ENCODE peak calls at places on chromosomes 4 and X, in eight cellular contexts. One of them, this sample, is unnamed.

GRCh38 chrX:3811331-3812311 is 98.2 kb upstream of the PRKX start:
- DNase-seq in AG09309: no peak
- DNase-seq in esophagus squamous epithelium: no peak
- DNase-seq in ascending aorta: no peak
- DNase-seq in progenitor cell of endocrine pancreas: no peak
- DNase-seq in CD8-positive, alpha-beta T cell: no peak
- DNase-seq in RWPE1: no peak
- DNase-seq in astrocyte of the cerebellum: no peak
- DNase-seq in this sample: peak; percentile 64

GRCh38 chr4:180391613-180392012 is 1851.6 kb upstream of the TENM3 start:
- DNase-seq in AG09309: no peak
- DNase-seq in esophagus squamous epithelium: no peak
- DNase-seq in ascending aorta: no peak
- DNase-seq in progenitor cell of endocrine pancreas: no peak
- DNase-seq in CD8-positive, alpha-beta T cell: no peak
- DNase-seq in RWPE1: no peak
- DNase-seq in astrocyte of the cerebellum: no peak
- DNase-seq in this sample: no peak

GRCh38 chr4:184755278-184755677 is 21.4 kb upstream of the CENPU start:
- DNase-seq in AG09309: no peak
- DNase-seq in esophagus squamous epithelium: no peak
- DNase-seq in ascending aorta: no peak
- DNase-seq in progenitor cell of endocrine pancreas: no peak
- DNase-seq in CD8-positive, alpha-beta T cell: no peak
- DNase-seq in RWPE1: peak; percentile 77
- DNase-seq in astrocyte of the cerebellum: peak; percentile 16
- DNase-seq in this sample: no peak

GRCh38 chrX:20372533-20372932 is 105.8 kb upstream of the RPS6KA3 start:
- DNase-seq in AG09309: no peak
- DNase-seq in esophagus squamous epithelium: no peak
- DNase-seq in ascending aorta: no peak
- DNase-seq in progenitor cell of endocrine pancreas: no peak
- DNase-seq in CD8-positive, alpha-beta T cell: no peak
- DNase-seq in RWPE1: peak; percentile 18
- DNase-seq in astrocyte of the cerebellum: no peak
- DNase-seq in this sample: no peak

GRCh38 chr4:69308634-69309033 is 28.4 kb downstream of the UGT2B28 start:
- DNase-seq in AG09309: no peak
- DNase-seq in esophagus squamous epithelium: no peak
- DNase-seq in ascending aorta: no peak
- DNase-seq in progenitor cell of endocrine pancreas: no peak
- DNase-seq in CD8-positive, alpha-beta T cell: no peak
- DNase-seq in RWPE1: no peak
- DNase-seq in astrocyte of the cerebellum: no peak
- DNase-seq in this sample: no peak

GRCh38 chrX:50700921-50701320 is 113.1 kb downstream of the SHROOM4 start:
- DNase-seq in AG09309: no peak
- DNase-seq in esophagus squamous epithelium: no peak
- DNase-seq in ascending aorta: no peak
- DNase-seq in progenitor cell of endocrine pancreas: no peak
- DNase-seq in CD8-positive, alpha-beta T cell: no peak
- DNase-seq in RWPE1: no peak
- DNase-seq in astrocyte of the cerebellum: no peak
- DNase-seq in this sample: no peak

GRCh38 chr4:81845273-81845672 is 373.6 kb upstream of the RASGEF1B start:
- DNase-seq in AG09309: no peak
- DNase-seq in esophagus squamous epithelium: no peak
- DNase-seq in ascending aorta: no peak
- DNase-seq in progenitor cell of endocrine pancreas: no peak
- DNase-seq in CD8-positive, alpha-beta T cell: no peak
- DNase-seq in RWPE1: no peak
- DNase-seq in astrocyte of the cerebellum: no peak
- DNase-seq in this sample: no peak

GRCh38 chrX:118228041-118228440 is 111.4 kb upstream of the KLHL13 start:
- DNase-seq in AG09309: no peak
- DNase-seq in esophagus squamous epithelium: no peak
- DNase-seq in ascending aorta: no peak
- DNase-seq in progenitor cell of endocrine pancreas: no peak
- DNase-seq in CD8-positive, alpha-beta T cell: no peak
- DNase-seq in RWPE1: no peak
- DNase-seq in astrocyte of the cerebellum: no peak
- DNase-seq in this sample: no peak

GRCh38 chrX:38768079-38768478 is 33.2 kb upstream of the MID1IP1 start:
- DNase-seq in AG09309: no peak
- DNase-seq in esophagus squamous epithelium: no peak
- DNase-seq in ascending aorta: no peak
- DNase-seq in progenitor cell of endocrine pancreas: no peak
- DNase-seq in CD8-positive, alpha-beta T cell: no peak
- DNase-seq in RWPE1: peak; percentile 13
- DNase-seq in astrocyte of the cerebellum: peak; percentile 12
- DNase-seq in this sample: peak; percentile 18

GRCh38 chr4:157115613-157116340 is 39.8 kb downstream of the GLRB start:
- DNase-seq in AG09309: peak; percentile 41
- DNase-seq in esophagus squamous epithelium: no peak
- DNase-seq in ascending aorta: no peak
- DNase-seq in progenitor cell of endocrine pancreas: no peak
- DNase-seq in CD8-positive, alpha-beta T cell: no peak
- DNase-seq in RWPE1: peak; percentile 36
- DNase-seq in astrocyte of the cerebellum: peak; percentile 55
- DNase-seq in this sample: no peak

GRCh38 chr4:152385551-152385950 is 150.3 kb downstream of the FBXW7 start:
- DNase-seq in AG09309: no peak
- DNase-seq in esophagus squamous epithelium: no peak
- DNase-seq in ascending aorta: no peak
- DNase-seq in progenitor cell of endocrine pancreas: no peak
- DNase-seq in CD8-positive, alpha-beta T cell: no peak
- DNase-seq in RWPE1: peak; percentile 9
- DNase-seq in astrocyte of the cerebellum: no peak
- DNase-seq in this sample: no peak

GRCh38 chrX:13689519-13690211 is 737 bp downstream of the RAB9A start:
- DNase-seq in AG09309: no peak
- DNase-seq in esophagus squamous epithelium: no peak
- DNase-seq in ascending aorta: no peak
- DNase-seq in progenitor cell of endocrine pancreas: no peak
- DNase-seq in CD8-positive, alpha-beta T cell: no peak
- DNase-seq in RWPE1: no peak
- DNase-seq in astrocyte of the cerebellum: no peak
- DNase-seq in this sample: no peak

GRCh38 chrX:118534716-118535493 is 39.3 kb downstream of the DOCK11 start:
- DNase-seq in AG09309: no peak
- DNase-seq in esophagus squamous epithelium: no peak
- DNase-seq in ascending aorta: no peak
- DNase-seq in progenitor cell of endocrine pancreas: no peak
- DNase-seq in CD8-positive, alpha-beta T cell: no peak
- DNase-seq in RWPE1: no peak
- DNase-seq in astrocyte of the cerebellum: peak; percentile 55
- DNase-seq in this sample: no peak

GRCh38 chr4:173404296-173404865 is 5.5 kb upstream of the SCRG1 start:
- DNase-seq in AG09309: no peak
- DNase-seq in esophagus squamous epithelium: no peak
- DNase-seq in ascending aorta: no peak
- DNase-seq in progenitor cell of endocrine pancreas: no peak
- DNase-seq in CD8-positive, alpha-beta T cell: no peak
- DNase-seq in RWPE1: no peak
- DNase-seq in astrocyte of the cerebellum: no peak
- DNase-seq in this sample: no peak

DNA sequence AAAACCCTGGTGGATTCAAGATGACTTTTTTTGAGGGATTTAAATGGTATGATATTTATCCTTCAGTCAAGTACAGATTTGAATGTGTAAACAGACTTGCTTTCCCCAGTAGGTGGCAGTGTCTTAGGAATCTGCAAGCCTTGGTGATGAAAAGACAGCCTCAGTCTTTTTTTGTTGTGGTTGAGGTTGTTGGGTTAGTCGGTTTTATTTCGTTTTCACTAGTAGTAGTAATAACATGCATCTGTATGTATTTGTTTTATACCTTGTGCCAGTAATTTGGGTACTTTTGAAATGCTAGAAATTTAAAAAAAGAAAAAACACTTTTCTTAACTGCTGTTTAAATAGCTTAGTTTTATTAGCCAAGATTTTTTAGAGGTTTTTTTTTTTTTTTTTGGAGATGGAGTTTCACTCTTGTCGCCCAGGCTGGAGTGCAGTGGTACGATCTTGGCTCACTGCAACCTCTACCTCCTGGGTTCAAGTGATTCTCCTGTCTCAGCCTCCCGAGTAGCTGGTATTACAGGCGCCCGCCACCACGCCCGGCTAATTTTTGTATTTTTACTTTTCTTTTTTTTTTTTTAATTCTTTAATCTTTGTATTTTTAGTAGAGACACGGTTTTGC is 39.2 kb downstream of the COPS4 start:
- DNase-seq in AG09309: peak; percentile 79
- DNase-seq in esophagus squamous epithelium: no peak
- DNase-seq in ascending aorta: no peak
- DNase-seq in progenitor cell of endocrine pancreas: no peak
- DNase-seq in CD8-positive, alpha-beta T cell: peak; percentile 61
- DNase-seq in RWPE1: peak; percentile 45
- DNase-seq in astrocyte of the cerebellum: peak; percentile 79
- DNase-seq in this sample: peak; percentile 76
- TF ChIP-seq CTCF in AG09309: peak; percentile 77
- TF ChIP-seq CTCF in esophagus squamous epithelium: peak; percentile 78
- TF ChIP-seq CTCF in ascending aorta: peak; percentile 50
- TF ChIP-seq CTCF in progenitor cell of endocrine pancreas: peak; percentile 79
- TF ChIP-seq CTCF in CD8-positive, alpha-beta T cell: peak; percentile 83
- TF ChIP-seq CTCF in RWPE1: peak; percentile 74
- TF ChIP-seq CTCF in astrocyte of the cerebellum: peak; percentile 72
- TF ChIP-seq CTCF in this sample: peak; percentile 63

DNA sequence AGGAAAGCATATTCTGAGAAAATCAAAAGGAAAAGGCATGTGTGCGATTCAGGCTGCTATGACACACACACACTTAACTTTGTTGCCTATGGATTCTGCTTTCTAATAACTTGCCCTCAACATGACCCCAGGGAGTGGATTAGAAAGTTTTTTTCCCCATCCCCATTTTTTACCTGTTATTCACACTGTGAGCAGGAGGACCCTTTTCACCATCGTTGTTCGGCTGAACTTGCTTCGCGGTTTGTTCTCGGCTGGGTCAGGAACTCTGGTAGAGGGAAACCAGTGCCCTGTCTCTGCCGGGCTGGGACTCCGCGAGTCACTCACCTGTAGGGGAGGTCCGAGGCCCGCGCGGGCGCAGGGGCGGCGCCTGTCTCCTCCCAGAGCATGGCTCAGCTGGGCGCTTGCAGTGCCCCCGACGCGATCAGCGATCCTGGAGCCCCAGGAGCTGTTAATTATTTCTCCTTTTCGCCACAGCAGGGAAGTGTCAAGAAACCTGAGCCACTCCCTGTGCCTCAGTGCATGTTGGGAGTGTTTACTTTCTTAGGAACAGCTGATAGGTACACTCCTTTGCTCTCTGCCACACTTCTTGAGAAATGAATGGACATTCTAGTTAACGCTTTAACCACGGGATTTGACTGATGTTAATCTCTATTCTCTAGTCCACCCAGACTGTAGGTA is at the start of gene RASSF6:
- DNase-seq in AG09309: no peak
- DNase-seq in esophagus squamous epithelium: no peak
- DNase-seq in ascending aorta: no peak
- DNase-seq in progenitor cell of endocrine pancreas: peak; percentile 79
- DNase-seq in CD8-positive, alpha-beta T cell: no peak
- DNase-seq in RWPE1: peak; percentile 65
- DNase-seq in astrocyte of the cerebellum: no peak
- DNase-seq in this sample: peak; percentile 24
- TF ChIP-seq CTCF in AG09309: no peak
- TF ChIP-seq CTCF in esophagus squamous epithelium: no peak
- TF ChIP-seq CTCF in ascending aorta: no peak
- TF ChIP-seq CTCF in progenitor cell of endocrine pancreas: peak; percentile 23
- TF ChIP-seq CTCF in CD8-positive, alpha-beta T cell: no peak
- TF ChIP-seq CTCF in RWPE1: no peak
- TF ChIP-seq CTCF in astrocyte of the cerebellum: no peak
- TF ChIP-seq CTCF in this sample: no peak

GRCh38 chr4:183360161-183360919 is 38.1 kb upstream of the CLDN24 start:
- DNase-seq in AG09309: no peak
- DNase-seq in esophagus squamous epithelium: no peak
- DNase-seq in ascending aorta: no peak
- DNase-seq in progenitor cell of endocrine pancreas: no peak
- DNase-seq in CD8-positive, alpha-beta T cell: no peak
- DNase-seq in RWPE1: no peak
- DNase-seq in astrocyte of the cerebellum: peak; percentile 26
- DNase-seq in this sample: no peak

GRCh38 chr4:183364025-183364424 is 41.8 kb upstream of the CLDN24 start:
- DNase-seq in AG09309: no peak
- DNase-seq in esophagus squamous epithelium: no peak
- DNase-seq in ascending aorta: no peak
- DNase-seq in progenitor cell of endocrine pancreas: no peak
- DNase-seq in CD8-positive, alpha-beta T cell: no peak
- DNase-seq in RWPE1: no peak
- DNase-seq in astrocyte of the cerebellum: no peak
- DNase-seq in this sample: no peak

GRCh38 chr4:183366436-183366835 is 44.2 kb upstream of the CLDN24 start:
- DNase-seq in AG09309: no peak
- DNase-seq in esophagus squamous epithelium: no peak
- DNase-seq in ascending aorta: no peak
- DNase-seq in progenitor cell of endocrine pancreas: no peak
- DNase-seq in CD8-positive, alpha-beta T cell: no peak
- DNase-seq in RWPE1: no peak
- DNase-seq in astrocyte of the cerebellum: no peak
- DNase-seq in this sample: no peak

GRCh38 chr4:183362036-183362435 is 39.8 kb upstream of the CLDN24 start:
- DNase-seq in AG09309: no peak
- DNase-seq in esophagus squamous epithelium: no peak
- DNase-seq in ascending aorta: no peak
- DNase-seq in progenitor cell of endocrine pancreas: no peak
- DNase-seq in CD8-positive, alpha-beta T cell: no peak
- DNase-seq in RWPE1: no peak
- DNase-seq in astrocyte of the cerebellum: no peak
- DNase-seq in this sample: no peak

DNA sequence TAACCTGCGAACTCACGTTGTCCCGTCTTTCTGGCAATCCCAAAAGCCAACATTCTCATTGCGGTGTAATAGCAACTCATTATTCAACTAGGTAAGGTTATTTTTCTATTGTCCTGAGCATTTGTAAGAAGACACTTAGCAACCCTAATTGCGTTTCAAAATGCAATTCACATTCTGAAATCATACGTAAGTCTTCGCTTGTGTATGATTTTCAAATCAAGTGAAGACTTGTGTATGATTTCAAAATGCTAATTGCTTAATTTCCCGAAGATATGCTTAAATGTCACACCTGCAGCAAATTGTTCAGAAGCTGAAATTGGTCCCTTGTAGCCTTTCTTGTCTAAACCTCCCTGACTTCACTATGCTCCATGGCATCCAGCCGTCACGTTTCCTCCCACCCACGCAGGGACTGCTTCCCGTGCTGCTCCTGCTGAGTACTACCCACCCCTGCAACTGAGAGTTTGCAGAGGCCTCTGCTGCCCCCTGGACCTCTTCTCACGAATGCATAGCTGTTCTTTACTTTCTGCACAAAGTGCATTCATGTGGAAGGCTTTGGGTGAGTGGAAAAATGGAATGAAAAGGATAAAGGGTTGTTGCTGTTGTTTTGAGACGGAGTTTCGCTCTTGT is 40.8 kb upstream of the CLDN24 start:
- DNase-seq in AG09309: no peak
- DNase-seq in esophagus squamous epithelium: no peak
- DNase-seq in ascending aorta: no peak
- DNase-seq in progenitor cell of endocrine pancreas: no peak
- DNase-seq in CD8-positive, alpha-beta T cell: no peak
- DNase-seq in RWPE1: no peak
- DNase-seq in astrocyte of the cerebellum: no peak
- DNase-seq in this sample: no peak
- TF ChIP-seq CTCF in AG09309: peak; percentile 37
- TF ChIP-seq CTCF in esophagus squamous epithelium: no peak
- TF ChIP-seq CTCF in ascending aorta: no peak
- TF ChIP-seq CTCF in progenitor cell of endocrine pancreas: peak; percentile 25
- TF ChIP-seq CTCF in CD8-positive, alpha-beta T cell: no peak
- TF ChIP-seq CTCF in RWPE1: no peak
- TF ChIP-seq CTCF in astrocyte of the cerebellum: peak; percentile 34
- TF ChIP-seq CTCF in this sample: no peak

GRCh38 chrX:132071260-132071659 is 48.2 kb downstream of the STK26 start:
- DNase-seq in AG09309: peak; percentile 3
- DNase-seq in esophagus squamous epithelium: no peak
- DNase-seq in ascending aorta: no peak
- DNase-seq in progenitor cell of endocrine pancreas: no peak
- DNase-seq in CD8-positive, alpha-beta T cell: no peak
- DNase-seq in RWPE1: peak; percentile 6
- DNase-seq in astrocyte of the cerebellum: no peak
- DNase-seq in this sample: no peak
- TF ChIP-seq CTCF in AG09309: peak; percentile 29
- TF ChIP-seq CTCF in esophagus squamous epithelium: no peak
- TF ChIP-seq CTCF in ascending aorta: no peak
- TF ChIP-seq CTCF in progenitor cell of endocrine pancreas: peak; percentile 51
- TF ChIP-seq CTCF in CD8-positive, alpha-beta T cell: peak; percentile 34
- TF ChIP-seq CTCF in RWPE1: no peak
- TF ChIP-seq CTCF in astrocyte of the cerebellum: no peak
- TF ChIP-seq CTCF in this sample: no peak